ENCODE peak calls at places on chromosomes 1 and 21, in seven cellular contexts. E, A, Z, T, C, O and H are unnamed samples.

GRCh38 chr1:114292194-114292593 is 138.5 kb upstream of the SYT6 start:
- DNase-seq in Z (no peak), C (no peak), T (no peak), O (no peak), A (no peak), E (no peak), H (no peak)

GRCh38 chr1:55064071-55064581 is 24.8 kb downstream of the PCSK9 start:
- DNase-seq in C (no peak), A (peak; percentile 30), E (no peak), T (no peak), O (peak; percentile 51), Z (no peak), H (peak; percentile 62)

GRCh38 chr1:7983086-7983778 is 21.7 kb downstream of the PARK7 start:
- DNase-seq in O (no peak), T (no peak), Z (no peak), C (no peak), A (no peak), E (no peak), H (peak; percentile 71)

GRCh38 chr21:41196990-41197389 is 29.0 kb downstream of the BACE2 start:
- DNase-seq in Z (no peak), O (no peak), T (no peak), A (peak; percentile 19), C (peak; percentile 10), E (no peak), H (no peak)

GRCh38 chr1:107339775-107340174 is 198.9 kb downstream of the NTNG1 start:
- DNase-seq in T (no peak), E (no peak), A (no peak), C (no peak), O (no peak), Z (no peak), H (no peak)

GRCh38 chr1:76247261-76247852 is 172.8 kb downstream of the ST6GALNAC3 start:
- DNase-seq in T (no peak), Z (no peak), C (no peak), A (no peak), O (no peak), E (no peak), H (no peak)

GRCh38 chr1:55428944-55429931 is 214.1 kb upstream of the USP24 start:
- DNase-seq in O (no peak), T (no peak), E (peak; percentile 49), C (peak; percentile 100), A (peak; percentile 96), Z (peak; percentile 69), H (no peak)

GRCh38 chr21:44052071-44052829 is 40.1 kb downstream of the TRAPPC10 start:
- DNase-seq in T (no peak), C (no peak), Z (no peak), A (peak; percentile 6), E (no peak), O (no peak), H (no peak)

GRCh38 chr1:221933814-221934213 is 191.9 kb upstream of the DUSP10 start:
- DNase-seq in Z (no peak), O (no peak), C (no peak), E (no peak), A (no peak), T (no peak), H (no peak)

GRCh38 chr1:17118268-17118667 is 983 bp downstream of the PADI2 start:
- DNase-seq in T (no peak), A (no peak), C (no peak), Z (no peak), O (no peak), E (no peak), H (no peak)
- H3K4me3 ChIP-seq in T (peak overlapping the region; percentile 66), A (no peak overlapping the region), C (no peak overlapping the region), Z (no peak overlapping the region), O (no peak overlapping the region), E (no peak overlapping the region), H (no peak overlapping the region)

DNA sequence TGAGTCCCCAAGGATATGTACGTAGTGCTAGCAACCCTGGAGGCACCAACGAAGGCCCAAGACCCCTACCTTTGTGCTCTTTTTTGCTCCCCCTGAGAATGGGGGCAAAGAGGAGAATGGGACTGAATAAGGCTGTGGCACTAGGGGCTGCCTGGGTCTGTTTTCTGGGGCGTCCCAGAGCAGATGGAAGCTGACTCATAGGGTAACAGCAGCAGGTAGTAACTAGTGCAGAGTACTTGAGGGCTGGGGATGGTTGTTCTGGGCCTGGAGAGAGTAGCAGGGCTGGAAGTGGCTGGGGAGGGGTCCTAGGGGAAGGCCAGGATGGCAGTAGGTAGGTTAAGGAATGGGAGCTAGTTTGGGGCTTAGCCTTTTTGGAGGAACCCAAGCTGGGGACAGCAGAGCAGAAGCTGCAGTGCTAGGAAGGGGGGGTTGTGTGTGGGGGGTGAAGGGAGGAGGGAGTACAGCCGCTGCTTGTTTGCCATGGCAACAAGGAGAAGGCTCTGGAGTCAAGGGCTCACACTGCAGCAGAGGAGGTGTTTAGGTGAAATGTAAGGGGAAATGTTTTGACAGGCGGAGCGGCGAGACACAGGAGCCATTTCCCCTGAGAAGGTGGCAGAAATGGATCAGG is 1.8 kb downstream of the NCDN start:
- DNase-seq in C (no peak), A (no peak), T (no peak), Z (no peak), O (no peak), E (no peak), H (peak; percentile 42)
- H3K4me1 ChIP-seq in C (peaks cover 28% of the 10 kb centered on the region), A (peaks cover 10% of the 10 kb centered on the region), T (peaks cover 32% of the 10 kb centered on the region), Z (peaks cover 72% of the 10 kb centered on the region), O (peaks cover 25% of the 10 kb centered on the region), E (peaks cover 28% of the 10 kb centered on the region), H (no peaks in the 10 kb centered on the region)

GRCh38 chr1:235888119-235888643 is 21.5 kb upstream of the LYST start:
- DNase-seq in T (no peak), E (no peak), Z (no peak), C (no peak), A (no peak), O (no peak), H (no peak)
- H3K4me3 ChIP-seq in T (no peak overlapping the region), E (no peak overlapping the region), Z (no peak overlapping the region), C (no peak overlapping the region), A (no peak overlapping the region), O (no peak overlapping the region), H (no peak overlapping the region)

GRCh38 chr1:153636312-153636711 is 2.4 kb downstream of the CHTOP start:
- DNase-seq in O (no peak), A (no peak), Z (no peak), T (no peak), C (no peak), E (no peak), H (no peak)

GRCh38 chr1:153635872-153636271 is 2.0 kb downstream of the CHTOP start:
- DNase-seq in Z (no peak), T (no peak), A (no peak), C (no peak), E (no peak), O (peak; percentile 34), H (no peak)

GRCh38 chr1:153631047-153632022 is 2.5 kb upstream of the CHTOP start:
- DNase-seq in E (no peak), C (no peak), T (no peak), O (no peak), A (no peak), Z (no peak), H (no peak)

GRCh38 chr1:153633161-153633746 is 612 bp upstream of the CHTOP start:
- DNase-seq in Z (peak; percentile 50), T (no peak), C (peak; percentile 62), E (no peak), O (no peak), A (no peak), H (no peak)

DNA sequence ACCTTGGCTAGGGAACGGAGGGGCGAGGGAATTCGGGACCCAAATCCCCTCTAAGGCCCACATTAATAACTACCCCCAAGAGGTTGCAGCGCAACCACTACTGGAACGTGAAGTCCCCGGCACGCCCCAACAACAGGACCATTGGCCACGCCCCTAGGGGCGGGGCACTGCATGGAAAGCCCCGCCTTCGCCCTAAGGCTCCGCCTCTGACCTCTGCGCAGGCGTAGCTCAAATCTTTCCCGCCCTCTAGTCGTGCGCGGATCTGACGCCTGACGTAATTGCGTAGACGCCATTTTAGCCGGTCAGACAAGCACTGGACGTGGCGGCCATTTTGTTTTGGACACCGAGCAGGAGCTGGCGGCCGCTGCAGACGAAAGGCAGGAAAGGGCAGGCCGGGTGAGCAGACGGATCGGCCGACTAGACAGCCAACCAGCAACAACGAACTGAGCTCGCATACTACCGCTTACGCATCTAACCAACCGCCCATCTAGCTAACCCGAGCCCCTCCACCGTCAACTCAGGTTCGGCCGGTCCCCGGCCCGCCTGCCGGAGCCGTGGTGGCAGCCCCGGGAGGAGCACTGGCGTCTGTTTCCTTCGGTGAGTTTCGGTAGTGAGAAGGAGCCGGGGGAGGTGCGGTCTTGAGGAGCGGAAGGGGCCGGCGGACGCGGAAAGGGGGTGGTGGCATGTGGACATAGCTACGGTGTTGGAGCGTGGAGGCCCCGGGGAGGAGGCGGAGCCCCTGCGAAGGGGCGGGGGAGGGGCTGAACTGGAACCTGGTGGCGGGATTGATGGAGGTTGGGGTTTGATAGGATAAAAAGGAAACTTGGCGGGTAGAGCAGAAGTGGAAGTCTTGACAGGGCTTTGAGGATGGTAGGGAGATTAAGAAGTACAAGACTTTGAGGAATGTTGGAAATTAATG is at the start of gene CHTOP:
- DNase-seq in E (peak; percentile 99), C (peak; percentile 99), O (peak; percentile 99), T (peak; percentile 98), Z (peak; percentile 99), A (peak; percentile 99), H (peak; percentile 99)
- H3K4me1 ChIP-seq in E (peaks cover 15% of the 10 kb centered on the region), C (peaks cover 25% of the 10 kb centered on the region), O (peaks cover 16% of the 10 kb centered on the region), T (peaks cover 75% of the 10 kb centered on the region), Z (peaks cover 63% of the 10 kb centered on the region), A (peaks cover 31% of the 10 kb centered on the region), H (no peaks in the 10 kb centered on the region)

DNA sequence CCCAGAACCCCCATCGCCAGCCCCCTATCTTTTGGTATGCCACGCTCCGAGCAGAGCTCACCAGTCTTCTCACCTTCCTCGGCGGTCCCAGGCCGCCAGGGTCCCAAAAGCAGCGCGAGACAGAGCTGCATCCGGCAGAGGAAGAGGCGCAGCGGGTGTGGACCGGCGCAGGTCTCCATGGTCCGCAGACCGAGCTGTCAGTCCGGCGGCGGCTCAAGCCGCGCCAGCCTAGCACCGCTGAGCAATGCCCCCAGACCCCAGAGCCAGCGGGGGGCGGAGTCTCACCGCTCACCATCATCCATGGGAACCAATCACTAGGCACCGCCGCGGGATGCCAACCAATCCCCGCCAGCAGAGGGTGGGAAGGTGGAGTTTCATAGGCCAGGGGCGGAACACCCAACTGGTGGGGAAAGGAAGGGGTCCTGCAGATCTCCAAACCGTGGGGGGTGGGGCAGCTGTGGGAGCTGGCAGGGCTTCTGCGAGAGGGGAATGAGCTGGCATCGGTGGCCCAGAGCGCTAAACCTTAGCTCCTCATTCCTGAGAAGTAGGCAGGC is at the start of gene EPHA10:
- DNase-seq in C (no peak), Z (no peak), T (no peak), E (peak; percentile 41), A (no peak), O (no peak), H (no peak)
- H3K4me3 ChIP-seq in C (peak within 1 kb of the TSS; percentile 38), Z (no peak within 1 kb of the TSS), T (no peak within 1 kb of the TSS), E (no peak within 1 kb of the TSS), A (no peak within 1 kb of the TSS), O (no peak within 1 kb of the TSS), H (no peak within 1 kb of the TSS)